ENCODE peak calls at places on chromosomes 3 and 15, in six cellular contexts. H is colonic mucosa; A is stimulated activated CD4-positive, alpha-beta T cell treated with anti-CD3 and anti-CD28 coated beads, Interleukin-1b, Interleukin-23, amount 100 ng/mL, for 1 hour; U is WERI-Rb-1; Z is GM12864; M is RWPE1. I is an unnamed sample.

GRCh38 chr3:54122802-54123537 is 618 bp downstream of the CACNA2D3 start:
- DNase-seq in H (no peak), A (no peak), U (peak; percentile 25), Z (no peak), M (no peak), I (no peak)

GRCh38 chr3:30435950-30436349 is 170.5 kb upstream of the TGFBR2 start:
- DNase-seq in H (no peak), A (no peak), U (no peak), Z (no peak), M (no peak), I (no peak)

GRCh38 chr15:45855210-45855906 is 220.5 kb downstream of the SQOR start:
- DNase-seq in H (no peak), A (no peak), U (no peak), Z (no peak), M (no peak), I (no peak)

GRCh38 chr15:41279535-41280283 is 48.6 kb downstream of the CHP1 start:
- DNase-seq in H (no peak), A (no peak), U (no peak), Z (no peak), M (no peak), I (no peak)

GRCh38 chr3:100023150-100023549 is 91.2 kb downstream of the FILIP1L start:
- DNase-seq in H (no peak), A (no peak), U (no peak), Z (no peak), M (no peak), I (no peak)

GRCh38 chr15:52728899-52729298 is 49.7 kb upstream of the ATOSA start:
- DNase-seq in H (no peak), A (no peak), U (no peak), Z (no peak), M (peak; percentile 70), I (no peak)

GRCh38 chr3:161415506-161416231 is 44.4 kb upstream of the SPTSSB start:
- DNase-seq in H (no peak), A (no peak), U (no peak), Z (no peak), M (peak; percentile 48), I (no peak)

GRCh38 chr15:75673426-75674247 is 25.9 kb downstream of the SNX33 start:
- DNase-seq in H (peak; percentile 69), A (no peak), U (peak; percentile 73), Z (no peak), M (no peak), I (no peak)

GRCh38 chr15:36415643-36416042 is 163.8 kb upstream of the CDIN1 start:
- DNase-seq in H (no peak), A (no peak), U (no peak), Z (no peak), M (no peak), I (no peak)

GRCh38 chr3:11764931-11765363 is 81.7 kb downstream of the TAMM41 start:
- DNase-seq in H (no peak), A (no peak), U (no peak), Z (no peak), M (peak; percentile 56), I (no peak)

GRCh38 chr3:103127737-103128136 is 692.9 kb downstream of the ZPLD1 start:
- DNase-seq in H (no peak), A (no peak), U (no peak), Z (peak; percentile 4), M (no peak), I (no peak)

GRCh38 chr3:50648297-50648696 is 26.4 kb upstream of the DOCK3 start:
- DNase-seq in H (no peak), A (no peak), U (peak; percentile 21), Z (no peak), M (no peak), I (no peak)

GRCh38 chr3:57127849-57128566 is 37.1 kb downstream of the IL17RD start:
- DNase-seq in H (no peak), A (no peak), U (peak; percentile 83), Z (no peak), M (no peak), I (no peak)

GRCh38 chr3:132721479-132722164 is 587 bp downstream of the NPHP3 start:
- DNase-seq in H (peak; percentile 63), A (no peak), U (peak; percentile 77), Z (no peak), M (peak; percentile 36), I (no peak)

GRCh38 chr15:65066635-65067333 is 1.0 kb downstream of the RASL12 start:
- DNase-seq in H (no peak), A (no peak), U (no peak), Z (no peak), M (no peak), I (no peak)

GRCh38 chr3:160828880-160829279 is 72.8 kb downstream of the PPM1L start:
- DNase-seq in H (no peak), A (no peak), U (peak; percentile 8), Z (no peak), M (no peak), I (no peak)

GRCh38 chr3:58299839-58300516 is 6.1 kb upstream of the RPP14 start:
- DNase-seq in H (no peak), A (no peak), U (no peak), Z (no peak), M (peak; percentile 13), I (no peak)

GRCh38 chr3:156358232-156358631 is 196.7 kb downstream of the SSR3 start:
- DNase-seq in H (no peak), A (no peak), U (no peak), Z (no peak), M (no peak), I (no peak)

GRCh38 chr15:98647026-98647773 is 1.1 kb upstream of the IGF1R start:
- DNase-seq in H (peak; percentile 76), A (peak; percentile 41), U (peak; percentile 86), Z (no peak), M (no peak), I (no peak)

GRCh38 chr3:193943200-193943599 is 192.7 kb upstream of the HES1 start:
- DNase-seq in H (no peak), A (no peak), U (no peak), Z (no peak), M (no peak), I (no peak)

GRCh38 chr3:148319161-148319915 is 378.4 kb upstream of the AGTR1 start:
- DNase-seq in H (no peak), A (no peak), U (no peak), Z (peak; percentile 84), M (peak; percentile 15), I (no peak)

GRCh38 chr3:117661636-117662095 is 952.1 kb downstream of the TUSC7 start:
- DNase-seq in H (no peak), A (no peak), U (no peak), Z (no peak), M (peak; percentile 5), I (no peak)

GRCh38 chr3:185965496-185965895 is 27.7 kb upstream of the TRA2B start:
- DNase-seq in H (no peak), A (no peak), U (no peak), Z (no peak), M (no peak), I (no peak)

GRCh38 chr3:37768107-37768809 is 93.4 kb upstream of the CTDSPL start:
- DNase-seq in H (peak; percentile 50), A (no peak), U (no peak), Z (no peak), M (no peak), I (no peak)

GRCh38 chr15:44715142-44715796 is 4.0 kb downstream of the B2M start:
- DNase-seq in H (no peak), A (no peak), U (no peak), Z (no peak), M (no peak), I (no peak)

GRCh38 chr3:192745150-192745549 is 17.8 kb upstream of the FGF12 start:
- DNase-seq in H (no peak), A (no peak), U (no peak), Z (no peak), M (no peak), I (no peak)

GRCh38 chr15:101255615-101256350 is 3.9 kb upstream of the CHSY1 start:
- DNase-seq in H (no peak), A (no peak), U (peak; percentile 17), Z (no peak), M (no peak), I (no peak)

GRCh38 chr3:45198264-45199260 is 27.5 kb downstream of the TMEM158 start:
- DNase-seq in H (no peak), A (no peak), U (no peak), Z (no peak), M (no peak), I (no peak)

GRCh38 chr3:190721330-190721729 is 141.2 kb downstream of the GMNC start:
- DNase-seq in H (no peak), A (no peak), U (no peak), Z (peak; percentile 22), M (no peak), I (no peak)

GRCh38 chr3:131233900-131234667 is 147.5 kb upstream of the NUDT16 start:
- DNase-seq in H (no peak), A (no peak), U (no peak), Z (no peak), M (no peak), I (no peak)

GRCh38 chr3:56233742-56234141 is 234.5 kb downstream of the ERC2 start:
- DNase-seq in H (no peak), A (no peak), U (no peak), Z (no peak), M (no peak), I (no peak)

GRCh38 chr3:24270744-24271143 is 223.9 kb downstream of the THRB start:
- DNase-seq in H (no peak), A (no peak), U (no peak), Z (no peak), M (no peak), I (no peak)

GRCh38 chr3:184231671-184232070 is 2.3 kb downstream of the VWA5B2 start:
- DNase-seq in H (no peak), A (no peak), U (no peak), Z (no peak), M (no peak), I (no peak)

GRCh38 chr3:45607790-45608189 is 13.2 kb downstream of the LIMD1 start:
- DNase-seq in H (no peak), A (no peak), U (no peak), Z (no peak), M (no peak), I (no peak)

GRCh38 chr3:123743121-123743520 is 141.0 kb downstream of the MYLK start:
- DNase-seq in H (no peak), A (no peak), U (no peak), Z (no peak), M (no peak), I (no peak)

GRCh38 chr3:111277226-111277625 is 205.6 kb downstream of the NECTIN3 start:
- DNase-seq in H (no peak), A (no peak), U (no peak), Z (no peak), M (no peak), I (no peak)

GRCh38 chr3:176919836-176920760 is 277.2 kb downstream of the TBL1XR1 start:
- DNase-seq in H (no peak), A (no peak), U (no peak), Z (no peak), M (no peak), I (no peak)